ENCODE peak calls at places on chromosomes 2 and 18, in five cellular contexts. One of them, this sample, is unnamed.

GRCh38 chr2:77629529-77629928 is 107.4 kb upstream of the LRRTM4 start:
- DNase-seq in dorsolateral prefrontal cortex: no peak
- DNase-seq in fibroblast of pulmonary artery: no peak
- DNase-seq in transverse colon: no peak
- DNase-seq in endothelial cell of umbilical vein: no peak
- DNase-seq in this sample: no peak

GRCh38 chr2:9002637-9003365 is 683 bp downstream of the MBOAT2 start:
- DNase-seq in endothelial cell of umbilical vein: peak
- DNase-seq in transverse colon: peak
- DNase-seq in dorsolateral prefrontal cortex: no peak
- DNase-seq in fibroblast of pulmonary artery: no peak
- DNase-seq in this sample: peak

GRCh38 chr2:233084488-233084887 is 24.3 kb downstream of the INPP5D start:
- DNase-seq in endothelial cell of umbilical vein: peak
- DNase-seq in fibroblast of pulmonary artery: peak
- DNase-seq in dorsolateral prefrontal cortex: no peak
- DNase-seq in transverse colon: peak
- DNase-seq in this sample: peak

GRCh38 chr2:85926931-85927527 is 38.2 kb upstream of the ST3GAL5 start:
- DNase-seq in transverse colon: no peak
- DNase-seq in fibroblast of pulmonary artery: peak
- DNase-seq in dorsolateral prefrontal cortex: no peak
- DNase-seq in endothelial cell of umbilical vein: no peak
- DNase-seq in this sample: peak

GRCh38 chr18:78596794-78597193 is 382.8 kb upstream of the SALL3 start:
- DNase-seq in dorsolateral prefrontal cortex: no peak
- DNase-seq in transverse colon: no peak
- DNase-seq in endothelial cell of umbilical vein: no peak
- DNase-seq in fibroblast of pulmonary artery: no peak
- DNase-seq in this sample: no peak

GRCh38 chr2:159156834-159157233 is 129.7 kb downstream of the WDSUB1 start:
- DNase-seq in fibroblast of pulmonary artery: no peak
- DNase-seq in endothelial cell of umbilical vein: no peak
- DNase-seq in transverse colon: no peak
- DNase-seq in dorsolateral prefrontal cortex: no peak
- DNase-seq in this sample: peak

GRCh38 chr2:106847366-106847765 is 38.6 kb downstream of the ST6GAL2 start:
- DNase-seq in dorsolateral prefrontal cortex: no peak
- DNase-seq in transverse colon: no peak
- DNase-seq in endothelial cell of umbilical vein: no peak
- DNase-seq in fibroblast of pulmonary artery: no peak
- DNase-seq in this sample: no peak

GRCh38 chr18:50218432-50219197 is 23.7 kb upstream of the MYO5B start:
- DNase-seq in endothelial cell of umbilical vein: peak
- DNase-seq in transverse colon: peak
- DNase-seq in dorsolateral prefrontal cortex: no peak
- DNase-seq in fibroblast of pulmonary artery: peak
- DNase-seq in this sample: peak

GRCh38 chr2:165794520-165794882 is 454 bp upstream of the GALNT3 start:
- DNase-seq in fibroblast of pulmonary artery: peak
- DNase-seq in transverse colon: peak
- DNase-seq in endothelial cell of umbilical vein: no peak
- DNase-seq in dorsolateral prefrontal cortex: peak
- DNase-seq in this sample: peak

GRCh38 chr2:171241771-171242170 is 81.1 kb upstream of the TLK1 start:
- DNase-seq in transverse colon: no peak
- DNase-seq in endothelial cell of umbilical vein: no peak
- DNase-seq in dorsolateral prefrontal cortex: no peak
- DNase-seq in fibroblast of pulmonary artery: no peak
- DNase-seq in this sample: no peak

GRCh38 chr2:171248205-171248662 is 87.5 kb upstream of the TLK1 start:
- DNase-seq in transverse colon: no peak
- DNase-seq in dorsolateral prefrontal cortex: no peak
- DNase-seq in endothelial cell of umbilical vein: no peak
- DNase-seq in fibroblast of pulmonary artery: no peak
- DNase-seq in this sample: no peak

GRCh38 chr2:171244466-171244969 is 83.8 kb upstream of the TLK1 start:
- DNase-seq in endothelial cell of umbilical vein: no peak
- DNase-seq in fibroblast of pulmonary artery: peak
- DNase-seq in transverse colon: no peak
- DNase-seq in dorsolateral prefrontal cortex: no peak
- DNase-seq in this sample: peak

GRCh38 chr2:171247741-171248140 is 87.0 kb upstream of the TLK1 start:
- DNase-seq in transverse colon: no peak
- DNase-seq in fibroblast of pulmonary artery: no peak
- DNase-seq in endothelial cell of umbilical vein: no peak
- DNase-seq in dorsolateral prefrontal cortex: no peak
- DNase-seq in this sample: no peak

GRCh38 chr2:171244970-171245782 is 84.5 kb upstream of the TLK1 start:
- DNase-seq in endothelial cell of umbilical vein: no peak
- DNase-seq in dorsolateral prefrontal cortex: no peak
- DNase-seq in transverse colon: no peak
- DNase-seq in fibroblast of pulmonary artery: peak
- DNase-seq in this sample: peak
- TF ChIP-seq CTCF in endothelial cell of umbilical vein: no peak
- TF ChIP-seq CTCF in dorsolateral prefrontal cortex: no peak
- TF ChIP-seq CTCF in transverse colon: no peak
- TF ChIP-seq CTCF in fibroblast of pulmonary artery: no peak
- TF ChIP-seq CTCF in this sample: no peak

GRCh38 chr2:236554629-236555282 is 14.9 kb upstream of the ACKR3 start:
- DNase-seq in dorsolateral prefrontal cortex: no peak
- DNase-seq in fibroblast of pulmonary artery: no peak
- DNase-seq in transverse colon: no peak
- DNase-seq in endothelial cell of umbilical vein: no peak
- DNase-seq in this sample: no peak
- TF ChIP-seq CTCF in dorsolateral prefrontal cortex: no peak
- TF ChIP-seq CTCF in fibroblast of pulmonary artery: no peak
- TF ChIP-seq CTCF in transverse colon: no peak
- TF ChIP-seq CTCF in endothelial cell of umbilical vein: no peak
- TF ChIP-seq CTCF in this sample: no peak

DNA sequence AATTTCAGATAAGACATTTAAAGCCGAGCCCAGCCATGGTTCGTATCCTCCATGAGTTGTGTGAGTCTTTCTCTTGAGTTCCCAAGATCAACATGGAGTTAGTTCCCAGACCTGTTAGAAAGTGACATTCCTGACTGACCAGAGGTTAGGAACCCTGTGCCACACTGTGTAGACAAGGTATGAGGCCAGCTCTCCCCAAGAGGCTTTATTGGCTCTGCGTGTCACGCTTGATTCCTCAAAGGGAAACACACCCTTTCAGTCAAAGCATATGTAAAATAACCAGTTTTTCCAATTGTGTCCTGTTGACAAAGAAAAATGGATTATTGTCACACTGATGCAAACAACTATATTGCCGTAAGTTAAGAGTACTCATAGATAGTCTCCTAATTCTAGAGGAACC is 1.2 kb downstream of the SULT1C3 start:
- DNase-seq in fibroblast of pulmonary artery: no peak
- DNase-seq in transverse colon: no peak
- DNase-seq in endothelial cell of umbilical vein: no peak
- DNase-seq in dorsolateral prefrontal cortex: no peak
- DNase-seq in this sample: no peak
- TF ChIP-seq CTCF in fibroblast of pulmonary artery: no peak
- TF ChIP-seq CTCF in transverse colon: no peak
- TF ChIP-seq CTCF in endothelial cell of umbilical vein: no peak
- TF ChIP-seq CTCF in dorsolateral prefrontal cortex: no peak
- TF ChIP-seq CTCF in this sample: no peak

GRCh38 chr18:28995319-28995718 is 818.4 kb upstream of the CDH2 start:
- DNase-seq in fibroblast of pulmonary artery: no peak
- DNase-seq in dorsolateral prefrontal cortex: no peak
- DNase-seq in transverse colon: no peak
- DNase-seq in endothelial cell of umbilical vein: peak
- DNase-seq in this sample: peak
- TF ChIP-seq CTCF in fibroblast of pulmonary artery: peak
- TF ChIP-seq CTCF in dorsolateral prefrontal cortex: no peak
- TF ChIP-seq CTCF in transverse colon: no peak
- TF ChIP-seq CTCF in endothelial cell of umbilical vein: peak
- TF ChIP-seq CTCF in this sample: peak

GRCh38 chr2:45128580-45128997 is 119.3 kb upstream of the SIX2 start:
- DNase-seq in endothelial cell of umbilical vein: peak
- DNase-seq in transverse colon: no peak
- DNase-seq in fibroblast of pulmonary artery: peak
- DNase-seq in dorsolateral prefrontal cortex: no peak
- DNase-seq in this sample: peak
- TF ChIP-seq CTCF in endothelial cell of umbilical vein: no peak
- TF ChIP-seq CTCF in transverse colon: no peak
- TF ChIP-seq CTCF in fibroblast of pulmonary artery: peak
- TF ChIP-seq CTCF in dorsolateral prefrontal cortex: no peak
- TF ChIP-seq CTCF in this sample: no peak

DNA sequence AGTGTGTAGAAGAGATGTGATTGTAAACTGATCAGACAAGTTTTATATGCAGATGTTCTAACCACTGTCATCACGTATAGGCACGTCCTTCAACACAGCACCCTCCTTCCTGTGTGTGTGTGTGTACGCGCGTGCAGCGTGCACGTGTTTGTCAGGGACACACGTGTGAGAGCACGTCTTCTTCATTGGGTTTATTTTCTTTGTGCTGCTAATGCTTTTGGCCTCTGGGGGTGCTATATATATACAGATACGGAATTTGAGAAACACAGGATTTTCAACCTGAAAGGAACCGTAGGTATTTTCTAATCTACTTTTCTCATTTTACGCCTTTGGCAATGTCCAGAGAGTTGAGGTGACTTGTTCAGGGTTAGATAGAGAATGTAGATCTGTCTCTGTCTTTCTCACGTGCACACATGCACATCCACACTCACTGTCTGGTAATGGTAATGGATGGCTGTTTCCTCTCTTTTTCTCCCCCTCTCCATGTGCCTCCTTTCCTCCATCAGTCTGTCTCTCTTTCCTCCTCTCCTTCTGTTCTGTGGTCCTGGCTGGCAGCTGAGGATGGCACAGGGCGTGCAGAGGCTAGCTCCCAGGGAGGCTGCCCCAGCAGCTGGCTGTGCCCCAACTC is 13.4 kb upstream of the CELF4 start:
- DNase-seq in transverse colon: no peak
- DNase-seq in fibroblast of pulmonary artery: peak
- DNase-seq in dorsolateral prefrontal cortex: no peak
- DNase-seq in endothelial cell of umbilical vein: no peak
- DNase-seq in this sample: peak
- TF ChIP-seq CTCF in transverse colon: peak
- TF ChIP-seq CTCF in fibroblast of pulmonary artery: peak
- TF ChIP-seq CTCF in dorsolateral prefrontal cortex: peak
- TF ChIP-seq CTCF in endothelial cell of umbilical vein: peak
- TF ChIP-seq CTCF in this sample: no peak

DNA sequence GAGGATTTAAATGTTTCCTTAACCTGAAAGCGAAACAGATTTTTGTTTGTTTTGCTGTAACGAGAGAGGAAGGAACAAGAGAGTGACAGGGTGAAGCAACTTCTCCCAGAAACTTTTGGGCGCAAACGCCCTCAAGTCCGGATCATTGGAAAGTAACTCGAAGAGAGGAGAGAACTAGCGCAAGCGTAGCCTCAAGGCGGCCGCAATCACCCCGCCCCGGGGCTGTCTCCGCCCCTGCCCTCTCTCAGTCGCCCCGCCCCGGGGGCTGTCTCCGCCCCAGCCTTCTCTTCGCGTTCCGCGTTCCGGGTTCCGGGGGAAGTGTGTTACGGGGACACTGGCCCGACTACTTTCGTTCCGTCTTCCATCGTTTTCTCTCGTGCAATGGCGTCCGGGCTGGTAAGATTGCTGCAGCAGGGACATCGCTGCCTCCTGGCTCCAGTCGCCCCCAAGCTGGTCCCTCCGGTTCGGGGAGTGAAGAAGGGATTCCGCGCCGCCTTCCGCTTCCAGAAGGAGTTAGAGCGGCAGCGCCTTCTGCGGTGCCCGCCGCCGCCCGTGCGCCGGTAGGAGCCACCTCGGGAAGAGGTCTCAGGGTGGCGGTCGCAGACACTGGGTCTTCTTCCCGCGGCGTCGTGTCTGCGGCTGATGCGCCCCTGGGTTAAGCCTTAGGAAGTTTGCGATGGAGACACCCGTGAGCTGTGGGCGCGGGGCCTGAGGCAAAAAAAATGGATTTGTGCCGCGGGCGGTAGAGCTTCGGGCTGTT is at the start of gene MRPL44:
- DNase-seq in endothelial cell of umbilical vein: peak
- DNase-seq in dorsolateral prefrontal cortex: peak
- DNase-seq in transverse colon: peak
- DNase-seq in fibroblast of pulmonary artery: peak
- DNase-seq in this sample: peak
- TF ChIP-seq CTCF in endothelial cell of umbilical vein: no peak
- TF ChIP-seq CTCF in dorsolateral prefrontal cortex: no peak
- TF ChIP-seq CTCF in transverse colon: no peak
- TF ChIP-seq CTCF in fibroblast of pulmonary artery: no peak
- TF ChIP-seq CTCF in this sample: no peak

DNA sequence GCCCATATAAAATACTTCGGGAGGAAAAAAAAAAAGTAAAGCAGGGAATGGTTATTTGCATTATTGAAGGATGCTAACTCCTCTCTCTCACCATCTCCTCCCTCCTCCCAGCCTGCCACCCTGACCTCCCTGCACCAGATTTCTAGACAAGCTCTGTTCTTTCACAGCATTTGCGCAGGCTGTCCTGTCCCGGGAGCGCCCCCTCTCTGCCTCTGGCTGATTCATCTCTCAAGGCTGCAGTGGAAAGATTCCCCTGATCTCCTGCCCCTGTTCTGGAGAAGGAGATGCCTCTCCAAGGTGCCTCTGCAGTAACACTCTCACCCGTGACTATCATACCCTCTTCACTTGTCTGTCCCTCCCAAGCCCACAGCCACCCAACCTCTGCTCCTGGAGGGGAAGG is 38.5 kb downstream of the COL4A4 start:
- DNase-seq in dorsolateral prefrontal cortex: no peak
- DNase-seq in fibroblast of pulmonary artery: no peak
- DNase-seq in endothelial cell of umbilical vein: no peak
- DNase-seq in transverse colon: no peak
- DNase-seq in this sample: no peak
- TF ChIP-seq CTCF in dorsolateral prefrontal cortex: no peak
- TF ChIP-seq CTCF in fibroblast of pulmonary artery: peak
- TF ChIP-seq CTCF in endothelial cell of umbilical vein: no peak
- TF ChIP-seq CTCF in transverse colon: no peak
- TF ChIP-seq CTCF in this sample: no peak

DNA sequence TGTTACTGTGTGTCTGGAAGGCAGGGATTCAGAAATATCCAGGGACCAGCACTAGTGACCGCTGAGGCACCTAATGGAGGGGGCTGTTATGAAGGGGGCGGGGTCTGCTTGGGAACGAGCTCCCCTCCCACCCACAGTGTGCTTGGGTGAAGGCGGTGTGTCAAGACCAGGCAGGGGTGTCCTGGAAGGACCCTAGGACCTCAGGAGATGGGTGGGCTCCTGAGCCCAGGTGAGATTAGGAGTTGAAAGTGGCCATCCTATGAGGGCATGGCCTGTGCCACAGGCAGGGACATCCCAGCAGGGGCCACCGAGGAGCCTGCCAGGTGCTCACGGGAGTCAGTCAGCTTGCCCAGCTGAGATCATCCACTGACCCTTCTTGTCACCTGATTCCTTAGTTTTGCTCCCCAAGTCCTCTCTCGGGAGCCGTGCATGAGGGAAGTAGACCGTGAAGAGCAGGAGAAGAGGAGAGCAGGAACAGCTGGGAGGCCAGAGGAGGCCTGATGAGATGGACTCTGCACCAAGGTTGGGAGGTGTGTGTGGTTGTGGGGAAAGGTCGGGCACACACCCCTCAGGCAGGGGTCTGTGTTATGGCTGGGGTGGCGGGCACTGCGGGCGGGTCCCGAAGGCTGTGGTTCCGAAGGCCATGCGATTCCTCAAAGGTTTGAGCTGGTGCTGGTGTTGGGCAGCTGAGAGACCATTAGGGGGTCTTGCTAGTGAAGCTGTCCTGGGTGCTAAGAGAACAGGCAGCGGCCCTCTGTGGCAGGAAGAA is 180.9 kb upstream of the HS6ST1 start:
- DNase-seq in fibroblast of pulmonary artery: no peak
- DNase-seq in endothelial cell of umbilical vein: no peak
- DNase-seq in dorsolateral prefrontal cortex: no peak
- DNase-seq in transverse colon: no peak
- DNase-seq in this sample: no peak
- TF ChIP-seq CTCF in fibroblast of pulmonary artery: no peak
- TF ChIP-seq CTCF in endothelial cell of umbilical vein: no peak
- TF ChIP-seq CTCF in dorsolateral prefrontal cortex: no peak
- TF ChIP-seq CTCF in transverse colon: no peak
- TF ChIP-seq CTCF in this sample: no peak